ENCODE peak calls at places on chromosome 1, in four cellular contexts. One of them, this sample, is unnamed.

GRCh38 chr1:43648448-43648847 is 1.5 kb upstream of the KDM4A start:
- DNase-seq in endothelial cell: no peak
- DNase-seq in PC-9: peak; percentile 69
- DNase-seq in activated B cell treated with CpG ODN at 0.5 μM for 24 hours: no peak
- DNase-seq in this sample: no peak

GRCh38 chr1:24752305-24752704 is 7.1 kb downstream of the CLIC4 start:
- DNase-seq in PC-9: no peak
- DNase-seq in activated B cell treated with CpG ODN at 0.5 μM for 24 hours: no peak
- DNase-seq in endothelial cell: no peak
- DNase-seq in this sample: no peak

GRCh38 chr1:30028939-30029338 is 694.4 kb downstream of the MATN1 start:
- DNase-seq in PC-9: no peak
- DNase-seq in activated B cell treated with CpG ODN at 0.5 μM for 24 hours: no peak
- DNase-seq in endothelial cell: no peak
- DNase-seq in this sample: no peak

GRCh38 chr1:57279909-57280666 is 143.8 kb downstream of the DAB1 start:
- DNase-seq in PC-9: peak; percentile 48
- DNase-seq in activated B cell treated with CpG ODN at 0.5 μM for 24 hours: no peak
- DNase-seq in endothelial cell: no peak
- DNase-seq in this sample: no peak

GRCh38 chr1:234125714-234126113 is 221.2 kb downstream of the SLC35F3 start:
- DNase-seq in activated B cell treated with CpG ODN at 0.5 μM for 24 hours: no peak
- DNase-seq in endothelial cell: no peak
- DNase-seq in PC-9: no peak
- DNase-seq in this sample: no peak

GRCh38 chr1:21268281-21269239 is 21.7 kb downstream of the ECE1 start:
- DNase-seq in endothelial cell: no peak
- DNase-seq in PC-9: no peak
- DNase-seq in activated B cell treated with CpG ODN at 0.5 μM for 24 hours: no peak
- DNase-seq in this sample: no peak

GRCh38 chr1:15803380-15803779 is 4.1 kb downstream of the UQCRHL start:
- DNase-seq in endothelial cell: peak; percentile 34
- DNase-seq in activated B cell treated with CpG ODN at 0.5 μM for 24 hours: peak; percentile 17
- DNase-seq in PC-9: no peak
- DNase-seq in this sample: no peak

GRCh38 chr1:109818351-109819325 is 54.9 kb upstream of the EPS8L3 start:
- DNase-seq in endothelial cell: no peak
- DNase-seq in PC-9: no peak
- DNase-seq in activated B cell treated with CpG ODN at 0.5 μM for 24 hours: no peak
- DNase-seq in this sample: no peak

GRCh38 chr1:63463248-63463647 is 59.8 kb downstream of the ITGB3BP start:
- DNase-seq in PC-9: no peak
- DNase-seq in endothelial cell: no peak
- DNase-seq in activated B cell treated with CpG ODN at 0.5 μM for 24 hours: no peak
- DNase-seq in this sample: no peak

GRCh38 chr1:29397256-29397590 is 160.9 kb downstream of the PTPRU start:
- DNase-seq in endothelial cell: no peak
- DNase-seq in PC-9: no peak
- DNase-seq in activated B cell treated with CpG ODN at 0.5 μM for 24 hours: no peak
- DNase-seq in this sample: no peak

GRCh38 chr1:67135354-67135753 is 584 bp upstream of the C1orf141 start:
- DNase-seq in PC-9: no peak
- DNase-seq in activated B cell treated with CpG ODN at 0.5 μM for 24 hours: no peak
- DNase-seq in endothelial cell: no peak
- DNase-seq in this sample: no peak

GRCh38 chr1:154712166-154712838 is 104.3 kb upstream of the ADAR start:
- DNase-seq in activated B cell treated with CpG ODN at 0.5 μM for 24 hours: no peak
- DNase-seq in PC-9: no peak
- DNase-seq in endothelial cell: no peak
- DNase-seq in this sample: no peak

GRCh38 chr1:10796029-10796944 is at the start of gene CASZ1:
- DNase-seq in activated B cell treated with CpG ODN at 0.5 μM for 24 hours: no peak
- DNase-seq in PC-9: peak; percentile 67
- DNase-seq in endothelial cell: peak; percentile 89
- DNase-seq in this sample: no peak

GRCh38 chr1:64836792-64837191 is 91.9 kb downstream of the RAVER2 start:
- DNase-seq in endothelial cell: no peak
- DNase-seq in activated B cell treated with CpG ODN at 0.5 μM for 24 hours: no peak
- DNase-seq in PC-9: no peak
- DNase-seq in this sample: no peak

GRCh38 chr1:226104671-226105121 is 42.2 kb downstream of the H3-3A start:
- DNase-seq in PC-9: no peak
- DNase-seq in activated B cell treated with CpG ODN at 0.5 μM for 24 hours: no peak
- DNase-seq in endothelial cell: no peak
- DNase-seq in this sample: no peak

GRCh38 chr1:1178794-1179331 is 5.2 kb downstream of the TTLL10 start:
- DNase-seq in activated B cell treated with CpG ODN at 0.5 μM for 24 hours: no peak
- DNase-seq in PC-9: no peak
- DNase-seq in endothelial cell: peak; percentile 3
- DNase-seq in this sample: no peak

GRCh38 chr1:26285366-26286063 is 5.6 kb downstream of the SH3BGRL3 start:
- DNase-seq in activated B cell treated with CpG ODN at 0.5 μM for 24 hours: no peak
- DNase-seq in endothelial cell: peak; percentile 76
- DNase-seq in PC-9: no peak
- DNase-seq in this sample: no peak

GRCh38 chr1:113396585-113396984 is 6.3 kb downstream of the MAGI3 start:
- DNase-seq in activated B cell treated with CpG ODN at 0.5 μM for 24 hours: no peak
- DNase-seq in PC-9: peak; percentile 86
- DNase-seq in endothelial cell: no peak
- DNase-seq in this sample: no peak

GRCh38 chr1:46193984-46194570 is 4.2 kb downstream of the POMGNT1 start:
- DNase-seq in endothelial cell: no peak
- DNase-seq in activated B cell treated with CpG ODN at 0.5 μM for 24 hours: no peak
- DNase-seq in PC-9: no peak
- DNase-seq in this sample: no peak

GRCh38 chr1:245962453-245962852 is 544.6 kb downstream of the SMYD3 start:
- DNase-seq in activated B cell treated with CpG ODN at 0.5 μM for 24 hours: no peak
- DNase-seq in endothelial cell: no peak
- DNase-seq in PC-9: no peak
- DNase-seq in this sample: no peak

GRCh38 chr1:171226757-171227370 is 21.4 kb upstream of the FMO1 start:
- DNase-seq in endothelial cell: peak; percentile 42
- DNase-seq in activated B cell treated with CpG ODN at 0.5 μM for 24 hours: no peak
- DNase-seq in PC-9: no peak
- DNase-seq in this sample: no peak

GRCh38 chr1:84598418-84598817 is 24.2 kb upstream of the CTBS start:
- DNase-seq in PC-9: no peak
- DNase-seq in endothelial cell: no peak
- DNase-seq in activated B cell treated with CpG ODN at 0.5 μM for 24 hours: no peak
- DNase-seq in this sample: no peak

GRCh38 chr1:56189946-56190920 is 389.1 kb downstream of the PLPP3 start:
- DNase-seq in activated B cell treated with CpG ODN at 0.5 μM for 24 hours: no peak
- DNase-seq in endothelial cell: peak; percentile 15
- DNase-seq in PC-9: no peak
- DNase-seq in this sample: no peak
- TF ChIP-seq CTCF in activated B cell treated with CpG ODN at 0.5 μM for 24 hours: no peak
- TF ChIP-seq CTCF in endothelial cell: peak; percentile 59
- TF ChIP-seq CTCF in PC-9: no peak
- TF ChIP-seq CTCF in this sample: peak; percentile 5

DNA sequence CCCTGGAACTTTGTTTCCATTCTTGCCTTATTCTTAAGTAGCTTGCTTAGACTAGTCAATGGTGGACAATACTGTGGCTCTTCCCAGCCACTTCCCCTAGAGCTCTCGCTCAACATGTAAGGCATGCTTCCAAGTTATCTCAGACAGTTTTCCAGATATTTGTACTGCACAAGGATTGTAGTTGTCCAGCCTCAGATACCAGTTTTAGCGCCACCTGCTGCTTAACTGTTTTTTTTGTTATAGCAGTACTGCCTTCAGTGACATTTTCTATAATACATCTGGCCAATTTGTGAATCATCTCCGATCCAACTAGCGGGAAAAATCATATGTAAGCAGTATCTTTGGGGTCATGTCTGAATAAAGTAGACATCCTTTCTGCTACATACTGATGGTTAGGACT is 346.7 kb upstream of the ADGRL4 start:
- DNase-seq in endothelial cell: peak; percentile 53
- DNase-seq in activated B cell treated with CpG ODN at 0.5 μM for 24 hours: no peak
- DNase-seq in PC-9: no peak
- DNase-seq in this sample: no peak
- TF ChIP-seq CTCF in endothelial cell: peak; percentile 42
- TF ChIP-seq CTCF in activated B cell treated with CpG ODN at 0.5 μM for 24 hours: no peak
- TF ChIP-seq CTCF in PC-9: peak; percentile 75
- TF ChIP-seq CTCF in this sample: no peak

GRCh38 chr1:18419845-18420184 is 60.9 kb upstream of the KLHDC7A start:
- DNase-seq in endothelial cell: no peak
- DNase-seq in PC-9: no peak
- DNase-seq in activated B cell treated with CpG ODN at 0.5 μM for 24 hours: no peak
- DNase-seq in this sample: no peak

GRCh38 chr1:18419123-18419844 is 61.4 kb upstream of the KLHDC7A start:
- DNase-seq in endothelial cell: no peak
- DNase-seq in activated B cell treated with CpG ODN at 0.5 μM for 24 hours: no peak
- DNase-seq in PC-9: no peak
- DNase-seq in this sample: no peak

GRCh38 chr1:18415448-18415960 is 65.2 kb upstream of the KLHDC7A start:
- DNase-seq in activated B cell treated with CpG ODN at 0.5 μM for 24 hours: no peak
- DNase-seq in PC-9: no peak
- DNase-seq in endothelial cell: no peak
- DNase-seq in this sample: no peak

GRCh38 chr1:18414872-18415447 is 65.8 kb upstream of the KLHDC7A start:
- DNase-seq in PC-9: no peak
- DNase-seq in activated B cell treated with CpG ODN at 0.5 μM for 24 hours: no peak
- DNase-seq in endothelial cell: no peak
- DNase-seq in this sample: no peak

GRCh38 chr1:18417317-18418269 is 63.1 kb upstream of the KLHDC7A start:
- DNase-seq in endothelial cell: no peak
- DNase-seq in PC-9: peak; percentile 34
- DNase-seq in activated B cell treated with CpG ODN at 0.5 μM for 24 hours: no peak
- DNase-seq in this sample: no peak
- TF ChIP-seq CTCF in endothelial cell: no peak
- TF ChIP-seq CTCF in PC-9: no peak
- TF ChIP-seq CTCF in activated B cell treated with CpG ODN at 0.5 μM for 24 hours: no peak
- TF ChIP-seq CTCF in this sample: no peak

GRCh38 chr1:11860083-11860482 is 1.3 kb upstream of the NPPB start:
- DNase-seq in activated B cell treated with CpG ODN at 0.5 μM for 24 hours: no peak
- DNase-seq in PC-9: no peak
- DNase-seq in endothelial cell: no peak
- DNase-seq in this sample: no peak

GRCh38 chr1:11860586-11860985 is 1.8 kb upstream of the NPPB start:
- DNase-seq in PC-9: no peak
- DNase-seq in endothelial cell: no peak
- DNase-seq in activated B cell treated with CpG ODN at 0.5 μM for 24 hours: no peak
- DNase-seq in this sample: no peak

GRCh38 chr1:11858613-11858967 is at the start of gene NPPB:
- DNase-seq in PC-9: no peak
- DNase-seq in endothelial cell: no peak
- DNase-seq in activated B cell treated with CpG ODN at 0.5 μM for 24 hours: no peak
- DNase-seq in this sample: no peak

GRCh38 chr1:11858158-11858557 is 587 bp downstream of the NPPB start:
- DNase-seq in PC-9: no peak
- DNase-seq in activated B cell treated with CpG ODN at 0.5 μM for 24 hours: no peak
- DNase-seq in endothelial cell: no peak
- DNase-seq in this sample: no peak

DNA sequence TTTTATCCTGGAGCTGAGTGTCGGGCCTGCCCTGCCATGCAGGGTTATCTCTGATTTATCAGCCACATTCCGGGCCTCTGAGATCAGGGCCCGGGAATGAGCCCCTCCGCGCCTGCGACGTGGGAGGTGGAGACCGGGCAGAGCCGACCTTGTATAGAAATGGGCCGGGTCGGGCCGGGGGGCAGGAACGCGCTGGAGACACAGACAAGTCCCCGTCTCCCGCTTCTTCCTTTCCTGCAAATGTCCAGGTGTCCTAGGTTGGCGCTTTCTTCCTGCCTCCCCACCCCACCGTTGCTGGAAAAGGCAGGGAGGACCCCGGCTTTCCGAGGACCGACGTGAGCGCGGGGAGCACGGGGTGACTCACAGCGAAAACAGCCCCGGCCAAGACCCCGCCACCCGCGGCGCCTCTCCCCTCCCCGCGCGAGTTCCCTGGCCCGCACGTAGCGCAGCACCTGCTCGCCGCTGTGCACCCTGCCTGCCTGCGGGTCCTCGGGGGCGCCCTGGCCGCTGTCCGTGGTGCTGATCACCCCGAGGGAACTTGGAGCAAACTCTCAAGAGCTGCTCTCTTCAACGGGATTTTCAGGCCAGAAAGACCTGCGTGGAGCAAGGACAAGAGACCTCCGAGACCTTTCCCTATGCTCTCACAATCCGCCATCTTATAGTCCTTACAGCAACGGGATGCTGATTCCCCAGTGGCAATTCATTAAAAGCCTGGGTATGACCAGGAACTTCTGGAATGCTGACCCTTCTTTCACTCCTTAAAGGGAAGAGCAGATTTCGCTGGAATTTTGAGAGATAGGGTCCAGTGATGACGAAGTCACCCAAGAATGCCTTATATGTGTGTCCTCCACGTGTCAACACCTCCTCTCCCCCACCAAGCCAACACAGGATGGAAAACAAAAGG is 475 bp upstream of the NPPB start:
- DNase-seq in PC-9: no peak
- DNase-seq in activated B cell treated with CpG ODN at 0.5 μM for 24 hours: peak; percentile 65
- DNase-seq in endothelial cell: peak; percentile 88
- DNase-seq in this sample: no peak
- TF ChIP-seq CTCF in PC-9: no peak
- TF ChIP-seq CTCF in activated B cell treated with CpG ODN at 0.5 μM for 24 hours: no peak
- TF ChIP-seq CTCF in endothelial cell: no peak
- TF ChIP-seq CTCF in this sample: no peak